ENCODE peak calls at places on chromosome 4, in eight cellular contexts. N is transverse colon, E is GM12878, D is A549, Q is IMR-90, A is adrenal gland, T is tibial nerve, W is sigmoid colon. H is an unnamed sample. For H3K4me1, the result is how much of the 10 kb centered on the place peaks cover.

GRCh38 chr4:102869569-102870227 is 906 bp downstream of the CISD2 start:
- DNase-seq in D (no peak), W (no peak), Q (peak), A (no peak), T (no peak), N (no peak), E (no peak), H (no peak)

GRCh38 chr4:10333942-10334341 is 123.3 kb downstream of the ZNF518B start:
- DNase-seq in N (no peak), Q (no peak), T (no peak), D (no peak), E (no peak), A (no peak), W (no peak), H (no peak)

GRCh38 chr4:184514121-184514988 is 40.0 kb upstream of the IRF2 start:
- DNase-seq in N (peak), A (peak), D (peak), T (no peak), Q (peak), E (peak), W (peak), H (no peak)

GRCh38 chr4:77154761-77155499 is 2.1 kb upstream of the CCNG2 start:
- DNase-seq in D (no peak), N (no peak), A (no peak), E (no peak), T (no peak), W (no peak), Q (no peak), H (no peak)

GRCh38 chr4:45550766-45551366 is 573.0 kb downstream of the GABRG1 start:
- DNase-seq in E (no peak), W (no peak), D (no peak), Q (no peak), N (no peak), T (no peak), A (peak), H (no peak)

GRCh38 chr4:7535094-7535493 is 100.4 kb upstream of the PSAPL1 start:
- DNase-seq in T (no peak), N (no peak), E (no peak), D (no peak), A (no peak), W (no peak), Q (no peak), H (no peak)

GRCh38 chr4:8113611-8114343 is 44.8 kb downstream of the ABLIM2 start:
- DNase-seq in N (no peak), T (no peak), E (no peak), D (no peak), Q (no peak), W (no peak), A (no peak), H (no peak)

GRCh38 chr4:157005193-157005592 is 33.6 kb upstream of the PDGFC start:
- DNase-seq in T (no peak), N (no peak), A (peak), W (no peak), D (no peak), Q (no peak), E (no peak), H (no peak)

GRCh38 chr4:173752610-173753009 is 222.6 kb upstream of the HAND2 start:
- DNase-seq in W (no peak), D (peak), T (no peak), Q (peak), E (no peak), A (peak), N (peak), H (no peak)

GRCh38 chr4:79574741-79575451 is 166.9 kb upstream of the GK2 start:
- DNase-seq in Q (no peak), D (no peak), T (no peak), W (no peak), E (no peak), A (no peak), N (no peak), H (no peak)

GRCh38 chr4:40056722-40057539 is at the start of gene N4BP2:
- DNase-seq in N (peak), T (peak), A (peak), Q (peak), W (peak), E (peak), D (peak), H (peak)

GRCh38 chr4:84683486-84683885 is 100.6 kb downstream of the CDS1 start:
- DNase-seq in A (peak), T (no peak), D (no peak), N (no peak), W (no peak), E (no peak), Q (no peak), H (no peak)

GRCh38 chr4:15149842-15150592 is 147.7 kb downstream of the CPEB2 start:
- DNase-seq in D (peak), E (peak), T (peak), W (peak), N (peak), A (peak), Q (peak), H (peak)

GRCh38 chr4:142900622-142901021 is 54.5 kb upstream of the INPP4B start:
- DNase-seq in T (no peak), W (no peak), N (no peak), E (no peak), D (no peak), A (no peak), Q (no peak), H (no peak)

GRCh38 chr4:113442821-113443220 is 318.7 kb downstream of the CAMK2D start:
- DNase-seq in E (no peak), D (no peak), T (no peak), N (no peak), Q (no peak), W (no peak), A (no peak), H (no peak)

DNA sequence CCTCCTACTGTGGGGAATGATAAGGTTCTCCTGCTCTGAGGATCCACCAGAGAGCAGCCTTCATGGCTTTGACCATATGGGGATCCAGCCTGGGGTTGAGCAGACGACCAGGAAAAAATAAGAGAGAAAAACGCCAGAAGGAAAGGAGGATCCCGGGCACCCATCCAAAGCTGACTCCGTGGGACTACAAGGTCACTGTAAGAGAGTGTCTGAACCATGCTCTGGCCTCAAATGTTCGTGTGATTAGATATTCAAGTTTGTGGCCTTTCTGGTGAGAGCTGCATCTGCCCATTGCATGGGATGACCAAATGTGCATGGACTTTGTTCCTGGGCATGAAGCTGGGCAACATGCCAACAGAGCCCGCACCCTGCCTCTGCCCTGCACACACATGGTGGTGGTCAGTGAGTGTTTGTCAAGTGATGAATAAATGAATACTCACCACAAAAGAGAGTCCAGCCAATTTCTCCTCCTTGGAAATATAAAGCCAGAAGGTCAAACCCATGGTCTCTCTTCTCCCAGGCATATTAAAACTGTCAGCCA is 346.0 kb upstream of the GATB start:
- DNase-seq in W (no peak), A (peak), N (no peak), T (no peak), Q (no peak), D (peak), E (no peak), H (no peak)
- H3K4me1 ChIP-seq in W (under half), A (under half), N (under half), T (under half), Q (under half), D (under half), E (under half), H (under half)

DNA sequence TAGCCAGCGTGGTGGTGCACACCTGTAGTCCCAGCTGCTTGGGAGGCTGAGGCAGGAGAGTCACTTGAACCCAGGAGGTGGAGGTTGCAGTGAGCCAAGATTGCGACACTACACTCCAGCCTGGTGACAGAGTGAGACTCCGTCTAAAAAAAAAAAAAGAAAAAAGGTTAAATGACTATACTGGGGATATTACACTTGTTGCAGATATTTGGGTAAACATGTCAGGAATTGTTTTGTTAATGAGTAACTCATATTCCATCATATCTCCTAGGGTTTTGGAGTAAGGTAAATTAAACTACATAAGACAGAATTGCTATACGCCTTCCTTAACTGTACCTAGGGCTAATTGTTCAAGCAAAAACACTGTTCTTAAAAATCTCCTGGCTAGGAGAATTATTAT is 291.4 kb upstream of the IGFBP7 start:
- DNase-seq in E (no peak), T (no peak), D (no peak), A (no peak), N (no peak), W (no peak), Q (no peak), H (no peak)
- H3K27ac ChIP-seq in E (no peak), T (no peak), D (no peak), A (no peak), N (no peak), W (no peak), Q (no peak), H (no peak)

GRCh38 chr4:82381661-82382284 is 8.0 kb upstream of the HNRNPD start:
- DNase-seq in Q (peak), E (no peak), T (no peak), N (no peak), D (no peak), A (no peak), W (no peak), H (no peak)

GRCh38 chr4:82381235-82381634 is 7.4 kb upstream of the HNRNPD start:
- DNase-seq in E (no peak), Q (no peak), N (no peak), T (no peak), W (no peak), A (no peak), D (peak), H (no peak)

GRCh38 chr4:82380831-82381230 is 7.0 kb upstream of the HNRNPD start:
- DNase-seq in E (no peak), A (no peak), T (no peak), W (no peak), Q (no peak), D (no peak), N (no peak), H (no peak)

GRCh38 chr4:82382756-82383155 is 9.0 kb upstream of the HNRNPD start:
- DNase-seq in N (no peak), T (no peak), E (no peak), D (no peak), W (no peak), A (no peak), Q (no peak), H (no peak)

GRCh38 chr4:82380344-82380743 is 6.6 kb upstream of the HNRNPD start:
- DNase-seq in Q (no peak), W (no peak), A (no peak), D (no peak), E (no peak), T (no peak), N (no peak), H (no peak)
- TF ChIP-seq POLR2A in Q (no peak), W (no peak), A (no peak), D (no peak), E (no peak), T (no peak), N (no peak), H (no peak)

GRCh38 chr4:139859876-139860275 is 194.3 kb downstream of the MGST2 start:
- DNase-seq in A (no peak), Q (no peak), E (no peak), D (no peak), W (no peak), T (no peak), N (no peak), H (no peak)
- H3K4me1 ChIP-seq in A (under half), Q (under half), E (under half), D (under half), W (under half), T (under half), N (under half), H (under half)

GRCh38 chr4:24053906-24054305 is 164.1 kb upstream of the PPARGC1A start:
- DNase-seq in N (no peak), A (no peak), T (no peak), E (no peak), D (no peak), W (no peak), Q (peak), H (no peak)

GRCh38 chr4:24056258-24056657 is 166.4 kb upstream of the PPARGC1A start:
- DNase-seq in N (no peak), A (no peak), W (no peak), Q (no peak), T (no peak), E (no peak), D (no peak), H (no peak)

GRCh38 chr4:24057915-24058559 is 168.2 kb upstream of the PPARGC1A start:
- DNase-seq in T (no peak), A (no peak), N (no peak), Q (no peak), W (no peak), D (no peak), E (no peak), H (no peak)

GRCh38 chr4:24054910-24055309 is 165.1 kb upstream of the PPARGC1A start:
- DNase-seq in N (no peak), E (no peak), D (no peak), A (no peak), W (no peak), T (no peak), Q (no peak), H (no peak)

DNA sequence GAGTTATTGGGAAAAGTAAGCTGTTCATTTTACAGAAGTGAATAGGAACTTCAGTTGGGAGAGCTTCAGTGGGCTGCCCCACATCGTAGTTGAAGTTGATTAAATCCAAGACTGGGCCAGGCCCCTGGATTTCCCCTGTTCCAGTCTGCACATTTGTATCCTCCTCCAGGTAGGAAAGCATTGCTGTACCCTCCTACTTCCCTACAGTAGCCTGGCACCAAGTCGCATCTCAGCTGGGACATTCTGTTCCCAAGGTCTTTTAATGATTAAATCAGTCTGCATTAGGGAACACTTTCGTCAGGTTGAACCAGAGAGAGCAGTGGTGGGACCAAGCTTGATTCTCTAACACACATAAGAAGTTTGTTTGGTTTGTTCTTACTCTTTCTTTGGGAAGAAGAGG is 165.8 kb upstream of the PPARGC1A start:
- DNase-seq in A (no peak), Q (no peak), D (no peak), T (no peak), W (no peak), E (no peak), N (no peak), H (no peak)
- H3K27ac ChIP-seq in A (no peak), Q (no peak), D (no peak), T (no peak), W (no peak), E (no peak), N (no peak), H (no peak)

DNA sequence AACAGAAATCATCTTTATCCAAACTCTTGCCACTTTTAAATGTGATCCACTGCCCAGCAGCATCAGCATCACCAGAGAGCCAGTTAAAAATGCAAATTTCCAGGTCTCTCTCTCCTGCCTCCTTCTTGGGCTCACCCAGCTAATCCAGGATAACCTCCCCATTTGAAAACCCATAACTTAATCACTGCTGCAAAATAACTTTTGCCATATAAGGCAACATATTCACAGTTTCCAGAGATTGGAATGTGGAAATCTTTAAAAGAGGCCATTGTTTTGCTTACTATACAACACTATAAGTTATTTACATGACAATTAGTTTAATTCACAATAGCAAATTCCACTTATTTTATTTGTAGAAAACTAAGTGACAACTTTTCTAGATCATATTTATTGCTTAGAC is 4.8 kb upstream of the EXOSC9 start:
- DNase-seq in T (no peak), N (no peak), D (no peak), Q (no peak), E (no peak), W (no peak), A (no peak), H (no peak)
- TF ChIP-seq POLR2A in T (no peak), N (no peak), D (no peak), Q (no peak), E (no peak), W (no peak), A (no peak), H (no peak)

GRCh38 chr4:25863906-25864418 is 1.2 kb upstream of the SEL1L3 start:
- DNase-seq in Q (no peak), W (no peak), E (no peak), A (no peak), T (no peak), N (peak), D (no peak), H (no peak)

GRCh38 chr4:25863347-25863784 is 578 bp upstream of the SEL1L3 start:
- DNase-seq in D (peak), W (no peak), A (no peak), Q (no peak), N (peak), E (no peak), T (no peak), H (peak)

GRCh38 chr4:25865586-25865985 is 2.8 kb upstream of the SEL1L3 start:
- DNase-seq in E (no peak), A (no peak), Q (no peak), W (no peak), N (peak), T (no peak), D (peak), H (no peak)

GRCh38 chr4:25870081-25870480 is 7.3 kb upstream of the SEL1L3 start:
- DNase-seq in T (no peak), W (no peak), D (no peak), E (peak), N (no peak), A (no peak), Q (no peak), H (no peak)

DNA sequence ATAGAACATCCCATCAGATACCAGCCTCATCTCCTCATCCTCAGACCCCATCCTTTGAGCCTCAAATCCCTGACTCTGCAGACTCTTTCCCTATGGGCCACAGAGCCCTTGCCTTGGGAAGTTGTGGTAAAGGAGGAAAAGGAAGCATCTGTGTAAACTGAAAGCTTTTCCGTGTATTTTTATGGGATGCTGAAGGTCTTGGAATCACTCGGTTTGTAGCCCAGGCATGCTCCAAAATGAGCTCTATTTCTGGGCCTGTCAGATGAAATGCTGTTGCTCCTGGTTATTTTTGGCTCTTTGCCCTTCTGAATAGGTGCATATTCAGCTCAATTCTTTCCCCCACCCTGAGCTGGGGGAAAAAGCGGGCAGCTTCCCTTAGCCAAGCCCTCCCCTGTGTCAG is 5.0 kb upstream of the SEL1L3 start:
- DNase-seq in W (no peak), Q (no peak), T (no peak), A (no peak), D (no peak), E (no peak), N (no peak), H (no peak)
- H3K4me1 ChIP-seq in W (under half), Q (under half), T (under half), A (under half), D (under half), E (under half), N (under half), H (under half)

DNA sequence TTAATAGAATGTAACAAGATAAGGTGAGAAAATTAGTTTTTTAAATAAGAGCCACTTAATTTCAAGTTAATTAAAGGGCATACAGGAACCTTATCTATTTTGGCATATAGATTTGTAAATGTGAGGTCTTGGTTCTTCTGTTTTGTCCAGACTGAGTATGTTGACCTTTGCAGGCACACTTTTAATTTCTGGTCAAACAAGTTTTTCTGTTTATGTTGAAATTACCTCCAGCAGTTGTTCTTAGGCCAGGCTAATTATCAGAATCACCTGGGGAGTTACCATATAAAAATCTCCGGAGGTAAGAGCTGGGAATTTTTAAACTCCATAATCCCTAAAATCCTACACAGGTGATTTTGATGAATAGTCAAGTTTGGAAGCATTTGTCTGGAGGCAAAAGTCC is 227.4 kb upstream of the ANKRD50 start:
- DNase-seq in T (no peak), E (no peak), N (no peak), W (no peak), A (no peak), D (no peak), Q (no peak), H (no peak)
- H3K27ac ChIP-seq in T (peak), E (no peak), N (no peak), W (no peak), A (no peak), D (peak), Q (no peak), H (no peak)